ENCODE peak calls at places on chromosomes 7 and 10, in eight cellular contexts. One of them, this sample, is unnamed.

GRCh38 chr10:45008524-45009161 is 7.9 kb downstream of the ZNF22 start:
- DNase-seq in SIG-M5: peak
- DNase-seq in germinal center: peak
- DNase-seq in lower leg skin: no peak
- DNase-seq in GM12865: peak
- DNase-seq in stimulated activated effector memory CD8-positive, alpha-beta T cell treated with anti-CD3 and anti-CD28 coated beads, Interleukin-12 subunit alpha, Interleukin-12 subunit beta, amount 100 ng/mL, for 72 hours: peak
- DNase-seq in GM04504: peak
- DNase-seq in lower lobe of right lung: no peak
- DNase-seq in this sample: peak

GRCh38 chr10:4234661-4235060 is 449.7 kb upstream of the KLF6 start:
- DNase-seq in SIG-M5: no peak
- DNase-seq in germinal center: no peak
- DNase-seq in lower leg skin: no peak
- DNase-seq in GM12865: peak
- DNase-seq in stimulated activated effector memory CD8-positive, alpha-beta T cell treated with anti-CD3 and anti-CD28 coated beads, Interleukin-12 subunit alpha, Interleukin-12 subunit beta, amount 100 ng/mL, for 72 hours: peak
- DNase-seq in GM04504: no peak
- DNase-seq in lower lobe of right lung: no peak
- DNase-seq in this sample: no peak

GRCh38 chr7:135877799-135878198 is 99.4 kb downstream of the MTPN start:
- DNase-seq in SIG-M5: no peak
- DNase-seq in germinal center: peak
- DNase-seq in lower leg skin: peak
- DNase-seq in GM12865: no peak
- DNase-seq in stimulated activated effector memory CD8-positive, alpha-beta T cell treated with anti-CD3 and anti-CD28 coated beads, Interleukin-12 subunit alpha, Interleukin-12 subunit beta, amount 100 ng/mL, for 72 hours: no peak
- DNase-seq in GM04504: peak
- DNase-seq in lower lobe of right lung: no peak
- DNase-seq in this sample: no peak

GRCh38 chr10:75108684-75109458 is 2.6 kb upstream of the SAMD8 start:
- DNase-seq in SIG-M5: no peak
- DNase-seq in germinal center: no peak
- DNase-seq in lower leg skin: no peak
- DNase-seq in GM12865: peak
- DNase-seq in stimulated activated effector memory CD8-positive, alpha-beta T cell treated with anti-CD3 and anti-CD28 coated beads, Interleukin-12 subunit alpha, Interleukin-12 subunit beta, amount 100 ng/mL, for 72 hours: no peak
- DNase-seq in GM04504: no peak
- DNase-seq in lower lobe of right lung: no peak
- DNase-seq in this sample: no peak

GRCh38 chr10:68542046-68542445 is 14.7 kb upstream of the SLC25A16 start:
- DNase-seq in SIG-M5: no peak
- DNase-seq in germinal center: no peak
- DNase-seq in lower leg skin: no peak
- DNase-seq in GM12865: no peak
- DNase-seq in stimulated activated effector memory CD8-positive, alpha-beta T cell treated with anti-CD3 and anti-CD28 coated beads, Interleukin-12 subunit alpha, Interleukin-12 subunit beta, amount 100 ng/mL, for 72 hours: no peak
- DNase-seq in GM04504: no peak
- DNase-seq in lower lobe of right lung: no peak
- DNase-seq in this sample: peak

GRCh38 chr10:99930731-99931550 is 78.8 kb downstream of the DNMBP start:
- DNase-seq in SIG-M5: no peak
- DNase-seq in germinal center: no peak
- DNase-seq in lower leg skin: peak
- DNase-seq in GM12865: no peak
- DNase-seq in stimulated activated effector memory CD8-positive, alpha-beta T cell treated with anti-CD3 and anti-CD28 coated beads, Interleukin-12 subunit alpha, Interleukin-12 subunit beta, amount 100 ng/mL, for 72 hours: no peak
- DNase-seq in GM04504: no peak
- DNase-seq in lower lobe of right lung: peak
- DNase-seq in this sample: no peak

GRCh38 chr10:93199221-93199681 is 125.6 kb downstream of the CYP26A1 start:
- DNase-seq in SIG-M5: no peak
- DNase-seq in germinal center: no peak
- DNase-seq in lower leg skin: peak
- DNase-seq in GM12865: peak
- DNase-seq in stimulated activated effector memory CD8-positive, alpha-beta T cell treated with anti-CD3 and anti-CD28 coated beads, Interleukin-12 subunit alpha, Interleukin-12 subunit beta, amount 100 ng/mL, for 72 hours: no peak
- DNase-seq in GM04504: peak
- DNase-seq in lower lobe of right lung: peak
- DNase-seq in this sample: no peak

GRCh38 chr7:139940866-139941265 is 111.8 kb downstream of the TBXAS1 start:
- DNase-seq in SIG-M5: no peak
- DNase-seq in germinal center: no peak
- DNase-seq in lower leg skin: no peak
- DNase-seq in GM12865: no peak
- DNase-seq in stimulated activated effector memory CD8-positive, alpha-beta T cell treated with anti-CD3 and anti-CD28 coated beads, Interleukin-12 subunit alpha, Interleukin-12 subunit beta, amount 100 ng/mL, for 72 hours: no peak
- DNase-seq in GM04504: no peak
- DNase-seq in lower lobe of right lung: no peak
- DNase-seq in this sample: no peak

GRCh38 chr7:30717181-30717580 is 34.8 kb upstream of the INMT start:
- DNase-seq in SIG-M5: no peak
- DNase-seq in germinal center: no peak
- DNase-seq in lower leg skin: no peak
- DNase-seq in GM12865: no peak
- DNase-seq in stimulated activated effector memory CD8-positive, alpha-beta T cell treated with anti-CD3 and anti-CD28 coated beads, Interleukin-12 subunit alpha, Interleukin-12 subunit beta, amount 100 ng/mL, for 72 hours: no peak
- DNase-seq in GM04504: no peak
- DNase-seq in lower lobe of right lung: no peak
- DNase-seq in this sample: no peak

GRCh38 chr10:124647421-124648130 is 96.6 kb downstream of the FAM53B start:
- DNase-seq in SIG-M5: no peak
- DNase-seq in germinal center: peak
- DNase-seq in lower leg skin: peak
- DNase-seq in GM12865: peak
- DNase-seq in stimulated activated effector memory CD8-positive, alpha-beta T cell treated with anti-CD3 and anti-CD28 coated beads, Interleukin-12 subunit alpha, Interleukin-12 subunit beta, amount 100 ng/mL, for 72 hours: peak
- DNase-seq in GM04504: peak
- DNase-seq in lower lobe of right lung: peak
- DNase-seq in this sample: peak

GRCh38 chr10:91804126-91804510 is 5.9 kb downstream of the TNKS2 start:
- DNase-seq in SIG-M5: no peak
- DNase-seq in germinal center: no peak
- DNase-seq in lower leg skin: no peak
- DNase-seq in GM12865: no peak
- DNase-seq in stimulated activated effector memory CD8-positive, alpha-beta T cell treated with anti-CD3 and anti-CD28 coated beads, Interleukin-12 subunit alpha, Interleukin-12 subunit beta, amount 100 ng/mL, for 72 hours: no peak
- DNase-seq in GM04504: no peak
- DNase-seq in lower lobe of right lung: no peak
- DNase-seq in this sample: no peak